ENCODE peak calls at places on chromosomes 1 and 21, in nine cellular contexts. One of them, this sample, is unnamed.

GRCh38 chr21:37914211-37914900 is 1.9 kb downstream of the KCNJ6 start:
- DNase-seq in GM20000: peak
- DNase-seq in AG09319: no peak
- DNase-seq in AG08396: peak
- DNase-seq in aorta: peak
- DNase-seq in foreskin fibroblast: peak
- DNase-seq in stimulated activated CD4-positive, alpha-beta T cell treated with anti-CD3 and anti-CD28 coated beads, TNF-alpha, amount 100 ng/mL, for 4 hours: no peak
- DNase-seq in C1 segment of cervical spinal cord: no peak
- DNase-seq in IMR-90: peak
- DNase-seq in this sample: no peak

GRCh38 chr1:19664453-19665043 is at the start of gene HTR6:
- DNase-seq in IMR-90: no peak
- DNase-seq in AG09319: no peak
- DNase-seq in AG08396: peak
- DNase-seq in GM20000: peak
- DNase-seq in foreskin fibroblast: peak
- DNase-seq in stimulated activated CD4-positive, alpha-beta T cell treated with anti-CD3 and anti-CD28 coated beads, TNF-alpha, amount 100 ng/mL, for 4 hours: no peak
- DNase-seq in C1 segment of cervical spinal cord: no peak
- DNase-seq in aorta: no peak
- DNase-seq in this sample: peak

GRCh38 chr1:45254490-45254889 is 48.1 kb upstream of the ZSWIM5 start:
- DNase-seq in IMR-90: no peak
- DNase-seq in GM20000: no peak
- DNase-seq in AG08396: no peak
- DNase-seq in aorta: no peak
- DNase-seq in stimulated activated CD4-positive, alpha-beta T cell treated with anti-CD3 and anti-CD28 coated beads, TNF-alpha, amount 100 ng/mL, for 4 hours: no peak
- DNase-seq in AG09319: no peak
- DNase-seq in foreskin fibroblast: no peak
- DNase-seq in C1 segment of cervical spinal cord: no peak
- DNase-seq in this sample: no peak

GRCh38 chr1:11027316-11027715 is 14.9 kb downstream of the TARDBP start:
- DNase-seq in stimulated activated CD4-positive, alpha-beta T cell treated with anti-CD3 and anti-CD28 coated beads, TNF-alpha, amount 100 ng/mL, for 4 hours: no peak
- DNase-seq in AG09319: no peak
- DNase-seq in foreskin fibroblast: no peak
- DNase-seq in IMR-90: no peak
- DNase-seq in C1 segment of cervical spinal cord: no peak
- DNase-seq in AG08396: no peak
- DNase-seq in GM20000: no peak
- DNase-seq in aorta: no peak
- DNase-seq in this sample: no peak

GRCh38 chr21:44800971-44801467 is 601 bp downstream of the UBE2G2 start:
- DNase-seq in IMR-90: peak
- DNase-seq in GM20000: peak
- DNase-seq in AG08396: peak
- DNase-seq in AG09319: no peak
- DNase-seq in stimulated activated CD4-positive, alpha-beta T cell treated with anti-CD3 and anti-CD28 coated beads, TNF-alpha, amount 100 ng/mL, for 4 hours: no peak
- DNase-seq in foreskin fibroblast: peak
- DNase-seq in C1 segment of cervical spinal cord: no peak
- DNase-seq in aorta: no peak
- DNase-seq in this sample: no peak

GRCh38 chr1:222347627-222348026 is 200.3 kb downstream of the HHIPL2 start:
- DNase-seq in AG08396: no peak
- DNase-seq in stimulated activated CD4-positive, alpha-beta T cell treated with anti-CD3 and anti-CD28 coated beads, TNF-alpha, amount 100 ng/mL, for 4 hours: no peak
- DNase-seq in aorta: no peak
- DNase-seq in foreskin fibroblast: no peak
- DNase-seq in IMR-90: no peak
- DNase-seq in GM20000: no peak
- DNase-seq in C1 segment of cervical spinal cord: no peak
- DNase-seq in AG09319: no peak
- DNase-seq in this sample: no peak

GRCh38 chr1:59142663-59143487 is 154.0 kb upstream of the FGGY start:
- DNase-seq in GM20000: no peak
- DNase-seq in aorta: no peak
- DNase-seq in C1 segment of cervical spinal cord: no peak
- DNase-seq in AG09319: peak
- DNase-seq in stimulated activated CD4-positive, alpha-beta T cell treated with anti-CD3 and anti-CD28 coated beads, TNF-alpha, amount 100 ng/mL, for 4 hours: no peak
- DNase-seq in AG08396: peak
- DNase-seq in foreskin fibroblast: peak
- DNase-seq in IMR-90: peak
- DNase-seq in this sample: no peak

GRCh38 chr1:115320368-115320767 is 17.7 kb downstream of the NGF start:
- DNase-seq in GM20000: no peak
- DNase-seq in C1 segment of cervical spinal cord: no peak
- DNase-seq in AG09319: no peak
- DNase-seq in stimulated activated CD4-positive, alpha-beta T cell treated with anti-CD3 and anti-CD28 coated beads, TNF-alpha, amount 100 ng/mL, for 4 hours: no peak
- DNase-seq in AG08396: no peak
- DNase-seq in aorta: no peak
- DNase-seq in foreskin fibroblast: no peak
- DNase-seq in IMR-90: no peak
- DNase-seq in this sample: no peak

GRCh38 chr1:36322786-36323635 is 434 bp downstream of the EVA1B start:
- DNase-seq in stimulated activated CD4-positive, alpha-beta T cell treated with anti-CD3 and anti-CD28 coated beads, TNF-alpha, amount 100 ng/mL, for 4 hours: no peak
- DNase-seq in AG08396: peak
- DNase-seq in AG09319: no peak
- DNase-seq in C1 segment of cervical spinal cord: no peak
- DNase-seq in GM20000: peak
- DNase-seq in foreskin fibroblast: peak
- DNase-seq in aorta: peak
- DNase-seq in IMR-90: peak
- DNase-seq in this sample: peak

GRCh38 chr1:19367584-19368041 is 55.5 kb downstream of the SLC66A1 start:
- DNase-seq in foreskin fibroblast: no peak
- DNase-seq in stimulated activated CD4-positive, alpha-beta T cell treated with anti-CD3 and anti-CD28 coated beads, TNF-alpha, amount 100 ng/mL, for 4 hours: no peak
- DNase-seq in IMR-90: no peak
- DNase-seq in aorta: no peak
- DNase-seq in AG08396: no peak
- DNase-seq in C1 segment of cervical spinal cord: no peak
- DNase-seq in GM20000: no peak
- DNase-seq in AG09319: no peak
- DNase-seq in this sample: no peak

GRCh38 chr1:226545806-226546596 is 2.6 kb upstream of the STUM start:
- DNase-seq in C1 segment of cervical spinal cord: no peak
- DNase-seq in GM20000: no peak
- DNase-seq in AG08396: no peak
- DNase-seq in foreskin fibroblast: no peak
- DNase-seq in IMR-90: no peak
- DNase-seq in aorta: no peak
- DNase-seq in stimulated activated CD4-positive, alpha-beta T cell treated with anti-CD3 and anti-CD28 coated beads, TNF-alpha, amount 100 ng/mL, for 4 hours: no peak
- DNase-seq in AG09319: no peak
- DNase-seq in this sample: no peak

GRCh38 chr1:2195785-2196184 is 1.2 kb upstream of the FAAP20 start:
- DNase-seq in aorta: no peak
- DNase-seq in IMR-90: no peak
- DNase-seq in C1 segment of cervical spinal cord: no peak
- DNase-seq in AG08396: no peak
- DNase-seq in stimulated activated CD4-positive, alpha-beta T cell treated with anti-CD3 and anti-CD28 coated beads, TNF-alpha, amount 100 ng/mL, for 4 hours: no peak
- DNase-seq in foreskin fibroblast: no peak
- DNase-seq in GM20000: no peak
- DNase-seq in AG09319: no peak
- DNase-seq in this sample: no peak

GRCh38 chr1:203336097-203336496 is 14.8 kb downstream of the FMOD start:
- DNase-seq in AG09319: no peak
- DNase-seq in GM20000: no peak
- DNase-seq in C1 segment of cervical spinal cord: no peak
- DNase-seq in IMR-90: no peak
- DNase-seq in foreskin fibroblast: no peak
- DNase-seq in stimulated activated CD4-positive, alpha-beta T cell treated with anti-CD3 and anti-CD28 coated beads, TNF-alpha, amount 100 ng/mL, for 4 hours: no peak
- DNase-seq in AG08396: no peak
- DNase-seq in aorta: no peak
- DNase-seq in this sample: no peak

GRCh38 chr1:37673920-37674319 is 18.4 kb upstream of the CDCA8 start:
- DNase-seq in aorta: no peak
- DNase-seq in C1 segment of cervical spinal cord: no peak
- DNase-seq in IMR-90: no peak
- DNase-seq in foreskin fibroblast: no peak
- DNase-seq in AG09319: no peak
- DNase-seq in AG08396: no peak
- DNase-seq in stimulated activated CD4-positive, alpha-beta T cell treated with anti-CD3 and anti-CD28 coated beads, TNF-alpha, amount 100 ng/mL, for 4 hours: peak
- DNase-seq in GM20000: no peak
- DNase-seq in this sample: peak

GRCh38 chr1:23478896-23479790 is 4.8 kb downstream of the ASAP3 start:
- DNase-seq in C1 segment of cervical spinal cord: no peak
- DNase-seq in AG09319: peak
- DNase-seq in stimulated activated CD4-positive, alpha-beta T cell treated with anti-CD3 and anti-CD28 coated beads, TNF-alpha, amount 100 ng/mL, for 4 hours: no peak
- DNase-seq in AG08396: peak
- DNase-seq in foreskin fibroblast: peak
- DNase-seq in aorta: peak
- DNase-seq in IMR-90: peak
- DNase-seq in GM20000: no peak
- DNase-seq in this sample: no peak

GRCh38 chr1:180521474-180522203 is 19.3 kb upstream of the ACBD6 start:
- DNase-seq in aorta: no peak
- DNase-seq in AG08396: no peak
- DNase-seq in stimulated activated CD4-positive, alpha-beta T cell treated with anti-CD3 and anti-CD28 coated beads, TNF-alpha, amount 100 ng/mL, for 4 hours: no peak
- DNase-seq in AG09319: no peak
- DNase-seq in IMR-90: no peak
- DNase-seq in C1 segment of cervical spinal cord: no peak
- DNase-seq in GM20000: no peak
- DNase-seq in foreskin fibroblast: peak
- DNase-seq in this sample: no peak

GRCh38 chr1:25867210-25867991 is 8.1 kb downstream of the PAQR7 start:
- DNase-seq in foreskin fibroblast: no peak
- DNase-seq in AG08396: no peak
- DNase-seq in IMR-90: no peak
- DNase-seq in C1 segment of cervical spinal cord: no peak
- DNase-seq in AG09319: no peak
- DNase-seq in stimulated activated CD4-positive, alpha-beta T cell treated with anti-CD3 and anti-CD28 coated beads, TNF-alpha, amount 100 ng/mL, for 4 hours: no peak
- DNase-seq in aorta: no peak
- DNase-seq in GM20000: no peak
- DNase-seq in this sample: no peak

GRCh38 chr1:193113992-193114332 is 7.9 kb upstream of the CDC73 start:
- DNase-seq in C1 segment of cervical spinal cord: no peak
- DNase-seq in stimulated activated CD4-positive, alpha-beta T cell treated with anti-CD3 and anti-CD28 coated beads, TNF-alpha, amount 100 ng/mL, for 4 hours: no peak
- DNase-seq in IMR-90: no peak
- DNase-seq in aorta: no peak
- DNase-seq in AG09319: no peak
- DNase-seq in AG08396: no peak
- DNase-seq in foreskin fibroblast: peak
- DNase-seq in GM20000: no peak
- DNase-seq in this sample: no peak

GRCh38 chr21:22575165-22575584 is 1577.0 kb downstream of the NCAM2 start:
- DNase-seq in foreskin fibroblast: no peak
- DNase-seq in aorta: no peak
- DNase-seq in AG09319: no peak
- DNase-seq in stimulated activated CD4-positive, alpha-beta T cell treated with anti-CD3 and anti-CD28 coated beads, TNF-alpha, amount 100 ng/mL, for 4 hours: no peak
- DNase-seq in GM20000: no peak
- DNase-seq in IMR-90: no peak
- DNase-seq in AG08396: no peak
- DNase-seq in C1 segment of cervical spinal cord: no peak
- DNase-seq in this sample: no peak

GRCh38 chr1:208988811-208989222 is 594.7 kb upstream of the CAMK1G start:
- DNase-seq in IMR-90: no peak
- DNase-seq in AG08396: peak
- DNase-seq in foreskin fibroblast: peak
- DNase-seq in GM20000: peak
- DNase-seq in AG09319: no peak
- DNase-seq in C1 segment of cervical spinal cord: no peak
- DNase-seq in aorta: no peak
- DNase-seq in stimulated activated CD4-positive, alpha-beta T cell treated with anti-CD3 and anti-CD28 coated beads, TNF-alpha, amount 100 ng/mL, for 4 hours: no peak
- DNase-seq in this sample: no peak

GRCh38 chr1:172585861-172586260 is 52.9 kb downstream of the SUCO start:
- DNase-seq in C1 segment of cervical spinal cord: no peak
- DNase-seq in aorta: no peak
- DNase-seq in foreskin fibroblast: no peak
- DNase-seq in AG08396: no peak
- DNase-seq in IMR-90: no peak
- DNase-seq in AG09319: no peak
- DNase-seq in stimulated activated CD4-positive, alpha-beta T cell treated with anti-CD3 and anti-CD28 coated beads, TNF-alpha, amount 100 ng/mL, for 4 hours: no peak
- DNase-seq in GM20000: no peak
- DNase-seq in this sample: no peak

GRCh38 chr1:76682152-76682551 is 185.1 kb upstream of the ST6GALNAC5 start:
- DNase-seq in IMR-90: no peak
- DNase-seq in GM20000: no peak
- DNase-seq in AG09319: no peak
- DNase-seq in AG08396: no peak
- DNase-seq in aorta: no peak
- DNase-seq in C1 segment of cervical spinal cord: no peak
- DNase-seq in foreskin fibroblast: no peak
- DNase-seq in stimulated activated CD4-positive, alpha-beta T cell treated with anti-CD3 and anti-CD28 coated beads, TNF-alpha, amount 100 ng/mL, for 4 hours: no peak
- DNase-seq in this sample: no peak

GRCh38 chr1:24369801-24370200 is 43.8 kb downstream of the STPG1 start:
- DNase-seq in IMR-90: no peak
- DNase-seq in aorta: no peak
- DNase-seq in C1 segment of cervical spinal cord: no peak
- DNase-seq in AG08396: no peak
- DNase-seq in AG09319: no peak
- DNase-seq in GM20000: no peak
- DNase-seq in foreskin fibroblast: no peak
- DNase-seq in stimulated activated CD4-positive, alpha-beta T cell treated with anti-CD3 and anti-CD28 coated beads, TNF-alpha, amount 100 ng/mL, for 4 hours: no peak
- DNase-seq in this sample: no peak

GRCh38 chr1:46820560-46821060 is 21.8 kb downstream of the CYP4B1 start:
- DNase-seq in foreskin fibroblast: no peak
- DNase-seq in aorta: no peak
- DNase-seq in AG08396: no peak
- DNase-seq in GM20000: no peak
- DNase-seq in AG09319: no peak
- DNase-seq in IMR-90: no peak
- DNase-seq in stimulated activated CD4-positive, alpha-beta T cell treated with anti-CD3 and anti-CD28 coated beads, TNF-alpha, amount 100 ng/mL, for 4 hours: no peak
- DNase-seq in C1 segment of cervical spinal cord: no peak
- DNase-seq in this sample: no peak

GRCh38 chr21:16554522-16554921 is 824.7 kb downstream of the USP25 start:
- DNase-seq in AG08396: no peak
- DNase-seq in IMR-90: no peak
- DNase-seq in C1 segment of cervical spinal cord: no peak
- DNase-seq in stimulated activated CD4-positive, alpha-beta T cell treated with anti-CD3 and anti-CD28 coated beads, TNF-alpha, amount 100 ng/mL, for 4 hours: no peak
- DNase-seq in foreskin fibroblast: no peak
- DNase-seq in AG09319: no peak
- DNase-seq in aorta: no peak
- DNase-seq in GM20000: no peak
- DNase-seq in this sample: no peak

GRCh38 chr1:34800214-34800613 is 7.4 kb downstream of the GJA4 start:
- DNase-seq in AG09319: no peak
- DNase-seq in GM20000: no peak
- DNase-seq in foreskin fibroblast: peak
- DNase-seq in IMR-90: peak
- DNase-seq in AG08396: no peak
- DNase-seq in C1 segment of cervical spinal cord: no peak
- DNase-seq in stimulated activated CD4-positive, alpha-beta T cell treated with anti-CD3 and anti-CD28 coated beads, TNF-alpha, amount 100 ng/mL, for 4 hours: no peak
- DNase-seq in aorta: no peak
- DNase-seq in this sample: no peak